ENCODE peak calls at places on chromosome 4, in ten cellular contexts. S is OCI-LY7, W is foreskin fibroblast, B is IMR-90, U is kidney epithelial cell, Y is hepatocyte, D is heart left ventricle, R is HCT116, E is NB4, O is astrocyte of the spinal cord. X is an unnamed sample.

GRCh38 chr4:56907489-56908205 is at the start of gene REST:
- DNase-seq in S (peak; percentile 86), W (peak; percentile 89), B (peak; percentile 52), U (no peak), Y (peak; percentile 93), D (peak; percentile 83), R (no peak), E (peak; percentile 84), O (peak; percentile 56), X (peak; percentile 96)

GRCh38 chr4:172989984-172990711 is 178.5 kb upstream of the GALNT7 start:
- DNase-seq in S (no peak), W (no peak), B (no peak), U (no peak), Y (no peak), D (no peak), R (no peak), E (no peak), O (no peak), X (no peak)

GRCh38 chr4:164509951-164510350 is 244.0 kb upstream of the SMIM31 start:
- DNase-seq in S (no peak), W (no peak), B (no peak), U (no peak), Y (no peak), D (no peak), R (no peak), E (peak; percentile 61), O (no peak), X (no peak)

GRCh38 chr4:23333946-23334878 is 555.6 kb downstream of the PPARGC1A start:
- DNase-seq in S (peak; percentile 90), W (peak; percentile 83), B (peak; percentile 71), U (peak; percentile 97), Y (peak; percentile 26), D (no peak), R (no peak), E (peak; percentile 98), O (peak; percentile 96), X (no peak)

GRCh38 chr4:122827258-122827887 is 742 bp downstream of the FGF2 start:
- DNase-seq in S (peak; percentile 1), W (peak; percentile 83), B (peak; percentile 25), U (no peak), Y (peak; percentile 30), D (peak; percentile 34), R (no peak), E (peak; percentile 77), O (peak; percentile 50), X (no peak)

GRCh38 chr4:152935661-152936445 is at the start of gene FHDC1:
- DNase-seq in S (no peak), W (peak; percentile 35), B (no peak), U (no peak), Y (peak; percentile 89), D (peak; percentile 15), R (peak; percentile 29), E (peak; percentile 23), O (no peak), X (peak; percentile 79)

GRCh38 chr4:35125995-35126712 is 1118.2 kb downstream of the ARAP2 start:
- DNase-seq in S (no peak), W (peak; percentile 6), B (no peak), U (no peak), Y (peak; percentile 40), D (no peak), R (no peak), E (no peak), O (no peak), X (no peak)

GRCh38 chr4:115675721-115676120 is 562.3 kb upstream of the NDST4 start:
- DNase-seq in S (no peak), W (no peak), B (no peak), U (no peak), Y (no peak), D (no peak), R (no peak), E (no peak), O (peak; percentile 64), X (no peak)

GRCh38 chr4:8865681-8866310 is 5.8 kb downstream of the HMX1 start:
- DNase-seq in S (no peak), W (no peak), B (no peak), U (no peak), Y (no peak), D (no peak), R (no peak), E (no peak), O (no peak), X (no peak)

GRCh38 chr4:33722800-33723511 is 2521.4 kb downstream of the ARAP2 start:
- DNase-seq in S (no peak), W (peak; percentile 74), B (no peak), U (no peak), Y (no peak), D (no peak), R (no peak), E (no peak), O (no peak), X (no peak)

GRCh38 chr4:100848865-100849264 is 331.0 kb upstream of the EMCN start:
- DNase-seq in S (peak; percentile 4), W (no peak), B (no peak), U (no peak), Y (peak; percentile 34), D (no peak), R (peak; percentile 38), E (peak; percentile 40), O (no peak), X (no peak)

GRCh38 chr4:165208322-165208652 is 926 bp downstream of the KLHL2 start:
- DNase-seq in S (no peak), W (no peak), B (no peak), U (no peak), Y (no peak), D (no peak), R (no peak), E (no peak), O (no peak), X (no peak)

GRCh38 chr4:24557036-24558022 is 27.0 kb downstream of the DHX15 start:
- DNase-seq in S (no peak), W (peak; percentile 32), B (peak; percentile 63), U (no peak), Y (peak; percentile 12), D (no peak), R (peak; percentile 6), E (peak; percentile 40), O (no peak), X (no peak)

GRCh38 chr4:175509320-175509719 is 302.7 kb downstream of the GPM6A start:
- DNase-seq in S (peak; percentile 39), W (no peak), B (no peak), U (no peak), Y (no peak), D (no peak), R (peak; percentile 42), E (peak; percentile 38), O (no peak), X (no peak)

GRCh38 chr4:113394730-113395530 is 345.5 kb downstream of the ANK2 start:
- DNase-seq in S (peak; percentile 85), W (peak; percentile 91), B (peak; percentile 88), U (no peak), Y (peak; percentile 93), D (peak; percentile 73), R (peak; percentile 82), E (peak; percentile 80), O (peak; percentile 88), X (peak; percentile 31)

GRCh38 chr4:155603360-155603891 is 63.2 kb upstream of the GUCY1A1 start:
- DNase-seq in S (no peak), W (no peak), B (no peak), U (no peak), Y (no peak), D (no peak), R (no peak), E (no peak), O (no peak), X (no peak)

GRCh38 chr4:88163286-88163685 is 4.8 kb upstream of the ABCG2 start:
- DNase-seq in S (no peak), W (peak; percentile 49), B (no peak), U (no peak), Y (no peak), D (no peak), R (no peak), E (no peak), O (no peak), X (no peak)

GRCh38 chr4:144421839-144422565 is 224.0 kb upstream of the HHIP start:
- DNase-seq in S (no peak), W (no peak), B (no peak), U (no peak), Y (no peak), D (no peak), R (no peak), E (no peak), O (no peak), X (no peak)

DNA sequence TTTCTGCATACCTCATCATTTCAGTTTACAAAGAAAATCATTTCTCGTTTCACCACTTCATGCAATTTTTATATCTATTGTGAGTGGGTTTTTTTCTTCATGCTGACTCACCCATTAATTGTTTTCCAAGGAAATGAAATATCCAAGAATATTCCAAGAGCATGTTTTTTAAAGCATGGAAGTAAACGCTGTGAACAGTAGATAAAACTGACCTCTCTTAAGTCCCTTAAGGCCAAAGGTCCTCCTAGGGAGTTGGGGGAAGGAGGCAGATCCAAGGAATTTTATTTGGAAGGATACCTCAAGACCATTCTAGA is 2.6 kb upstream of the APBB2 start:
- DNase-seq in S (no peak), W (no peak), B (no peak), U (no peak), Y (no peak), D (no peak), R (no peak), E (no peak), O (no peak), X (no peak)
- H3K4me3 ChIP-seq in S (peak overlapping the region; percentile 74), W (peak overlapping the region; percentile 73), B (peak overlapping the region; percentile 76), U (peak overlapping the region; percentile 81), Y (peak overlapping the region; percentile 51), D (peak overlapping the region; percentile 76), R (peak overlapping the region; percentile 57), E (peak overlapping the region; percentile 68), O (peak overlapping the region; percentile 70), X (peak overlapping the region; percentile 50)

GRCh38 chr4:26030780-26031179 is 116.8 kb downstream of the SMIM20 start:
- DNase-seq in S (no peak), W (no peak), B (no peak), U (no peak), Y (no peak), D (no peak), R (no peak), E (no peak), O (no peak), X (no peak)
- H3K4me3 ChIP-seq in S (no peak overlapping the region), W (no peak overlapping the region), B (no peak overlapping the region), U (no peak overlapping the region), Y (no peak overlapping the region), D (no peak overlapping the region), R (no peak overlapping the region), E (no peak overlapping the region), O (no peak overlapping the region), X (no peak overlapping the region)

DNA sequence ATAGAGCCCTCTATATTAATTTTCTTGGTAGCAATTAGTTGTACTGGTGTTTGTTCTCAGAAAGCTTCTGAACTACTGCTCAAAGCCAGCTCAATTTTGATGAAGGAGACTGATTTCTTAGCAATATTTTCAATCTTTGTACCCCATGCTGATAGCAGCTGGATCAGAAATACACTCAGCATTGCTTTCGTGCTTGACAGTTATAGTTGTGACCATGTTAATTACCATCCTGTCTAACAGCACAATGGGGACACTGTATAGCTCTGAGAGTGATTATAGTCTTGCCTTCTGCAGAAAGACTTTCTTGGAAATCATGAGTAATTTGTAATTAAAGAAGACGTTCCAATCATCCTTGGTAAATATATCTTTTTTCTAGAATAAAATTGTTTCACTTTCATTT is 79.7 kb upstream of the GNPDA2 start:
- DNase-seq in S (no peak), W (no peak), B (no peak), U (no peak), Y (no peak), D (no peak), R (no peak), E (no peak), O (no peak), X (no peak)
- H3K4me3 ChIP-seq in S (no peak overlapping the region), W (no peak overlapping the region), B (no peak overlapping the region), U (no peak overlapping the region), Y (no peak overlapping the region), D (no peak overlapping the region), R (no peak overlapping the region), E (no peak overlapping the region), O (no peak overlapping the region), X (no peak overlapping the region)

GRCh38 chr4:70721747-70722146 is at the start of gene RUFY3:
- DNase-seq in S (no peak), W (peak; percentile 96), B (peak; percentile 98), U (no peak), Y (peak; percentile 46), D (peak; percentile 51), R (no peak), E (no peak), O (peak; percentile 94), X (no peak)
- H3K4me3 ChIP-seq in S (no peak within 1 kb of the TSS), W (peak within 1 kb of the TSS; percentile 77), B (peak within 1 kb of the TSS; percentile 46), U (peak within 1 kb of the TSS; percentile 38), Y (peak within 1 kb of the TSS; percentile 1), D (peak within 1 kb of the TSS; percentile 44), R (no peak within 1 kb of the TSS), E (no peak within 1 kb of the TSS), O (peak within 1 kb of the TSS; percentile 74), X (peak within 1 kb of the TSS; percentile 4)

X was measured in left lung.